ENCODE peak calls at places on chromosome 19, in seven cellular contexts. One of them, this sample, is unnamed.

GRCh38 chr19:48569814-48570213 is 17.8 kb downstream of the SULT2B1 start:
- DNase-seq in epithelial cell of proximal tubule: no peak
- DNase-seq in cardiac fibroblast: no peak
- DNase-seq in activated naive CD4-positive, alpha-beta T cell: no peak
- DNase-seq in COR-L47: no peak
- DNase-seq in left cardiac atrium: no peak
- DNase-seq in esophagus squamous epithelium: no peak
- DNase-seq in this sample: no peak

GRCh38 chr19:17686027-17686511 is 2.1 kb downstream of the UNC13A start:
- DNase-seq in epithelial cell of proximal tubule: no peak
- DNase-seq in cardiac fibroblast: no peak
- DNase-seq in activated naive CD4-positive, alpha-beta T cell: no peak
- DNase-seq in COR-L47: no peak
- DNase-seq in left cardiac atrium: peak; percentile 34
- DNase-seq in esophagus squamous epithelium: no peak
- DNase-seq in this sample: no peak

GRCh38 chr19:40264314-40265054 is 20.7 kb downstream of the AKT2 start:
- DNase-seq in epithelial cell of proximal tubule: no peak
- DNase-seq in cardiac fibroblast: no peak
- DNase-seq in activated naive CD4-positive, alpha-beta T cell: no peak
- DNase-seq in COR-L47: no peak
- DNase-seq in left cardiac atrium: no peak
- DNase-seq in esophagus squamous epithelium: no peak
- DNase-seq in this sample: no peak

GRCh38 chr19:49487277-49488045 is at the start of gene RPL13A:
- DNase-seq in epithelial cell of proximal tubule: peak; percentile 90
- DNase-seq in cardiac fibroblast: peak; percentile 100
- DNase-seq in activated naive CD4-positive, alpha-beta T cell: peak; percentile 99
- DNase-seq in COR-L47: peak; percentile 99
- DNase-seq in left cardiac atrium: peak; percentile 100
- DNase-seq in esophagus squamous epithelium: peak; percentile 95
- DNase-seq in this sample: peak; percentile 97

GRCh38 chr19:1019616-1019961 is 1.3 kb downstream of the TMEM259 start:
- DNase-seq in epithelial cell of proximal tubule: no peak
- DNase-seq in cardiac fibroblast: no peak
- DNase-seq in activated naive CD4-positive, alpha-beta T cell: no peak
- DNase-seq in COR-L47: no peak
- DNase-seq in left cardiac atrium: no peak
- DNase-seq in esophagus squamous epithelium: no peak
- DNase-seq in this sample: no peak

GRCh38 chr19:38900220-38900629 is 456 bp downstream of the NFKBIB start:
- DNase-seq in epithelial cell of proximal tubule: no peak
- DNase-seq in cardiac fibroblast: no peak
- DNase-seq in activated naive CD4-positive, alpha-beta T cell: no peak
- DNase-seq in COR-L47: no peak
- DNase-seq in left cardiac atrium: no peak
- DNase-seq in esophagus squamous epithelium: no peak
- DNase-seq in this sample: no peak

GRCh38 chr19:51097166-51097736 is 11.0 kb downstream of the CTU1 start:
- DNase-seq in epithelial cell of proximal tubule: no peak
- DNase-seq in cardiac fibroblast: peak; percentile 71
- DNase-seq in activated naive CD4-positive, alpha-beta T cell: peak; percentile 59
- DNase-seq in COR-L47: peak; percentile 28
- DNase-seq in left cardiac atrium: peak; percentile 72
- DNase-seq in esophagus squamous epithelium: no peak
- DNase-seq in this sample: no peak

GRCh38 chr19:58560921-58561320 is 2.5 kb upstream of the UBE2M start:
- DNase-seq in epithelial cell of proximal tubule: no peak
- DNase-seq in cardiac fibroblast: no peak
- DNase-seq in activated naive CD4-positive, alpha-beta T cell: no peak
- DNase-seq in COR-L47: no peak
- DNase-seq in left cardiac atrium: no peak
- DNase-seq in esophagus squamous epithelium: no peak
- DNase-seq in this sample: no peak

GRCh38 chr19:53537523-53538377 is at the start of gene ZNF331:
- DNase-seq in epithelial cell of proximal tubule: no peak
- DNase-seq in cardiac fibroblast: peak; percentile 75
- DNase-seq in activated naive CD4-positive, alpha-beta T cell: peak; percentile 85
- DNase-seq in COR-L47: peak; percentile 26
- DNase-seq in left cardiac atrium: peak; percentile 89
- DNase-seq in esophagus squamous epithelium: peak; percentile 45
- DNase-seq in this sample: no peak

GRCh38 chr19:5222821-5223321 is 117.7 kb downstream of the PTPRS start:
- DNase-seq in epithelial cell of proximal tubule: no peak
- DNase-seq in cardiac fibroblast: no peak
- DNase-seq in activated naive CD4-positive, alpha-beta T cell: no peak
- DNase-seq in COR-L47: no peak
- DNase-seq in left cardiac atrium: no peak
- DNase-seq in esophagus squamous epithelium: no peak
- DNase-seq in this sample: no peak

GRCh38 chr19:2081873-2082810 is 14.0 kb downstream of the MOB3A start:
- DNase-seq in epithelial cell of proximal tubule: no peak
- DNase-seq in cardiac fibroblast: no peak
- DNase-seq in activated naive CD4-positive, alpha-beta T cell: no peak
- DNase-seq in COR-L47: no peak
- DNase-seq in left cardiac atrium: no peak
- DNase-seq in esophagus squamous epithelium: no peak
- DNase-seq in this sample: no peak

GRCh38 chr19:51259348-51260245 is 8.7 kb downstream of the SIGLECL1 start:
- DNase-seq in epithelial cell of proximal tubule: no peak
- DNase-seq in cardiac fibroblast: peak; percentile 54
- DNase-seq in activated naive CD4-positive, alpha-beta T cell: no peak
- DNase-seq in COR-L47: peak; percentile 18
- DNase-seq in left cardiac atrium: no peak
- DNase-seq in esophagus squamous epithelium: no peak
- DNase-seq in this sample: no peak

GRCh38 chr19:13401388-13401787 is 104.9 kb downstream of the CACNA1A start:
- DNase-seq in epithelial cell of proximal tubule: peak; percentile 43
- DNase-seq in cardiac fibroblast: peak; percentile 76
- DNase-seq in activated naive CD4-positive, alpha-beta T cell: no peak
- DNase-seq in COR-L47: no peak
- DNase-seq in left cardiac atrium: no peak
- DNase-seq in esophagus squamous epithelium: no peak
- DNase-seq in this sample: no peak

GRCh38 chr19:55389386-55390317 is 3.9 kb downstream of the RPL28 start:
- DNase-seq in epithelial cell of proximal tubule: no peak
- DNase-seq in cardiac fibroblast: no peak
- DNase-seq in activated naive CD4-positive, alpha-beta T cell: no peak
- DNase-seq in COR-L47: no peak
- DNase-seq in left cardiac atrium: no peak
- DNase-seq in esophagus squamous epithelium: no peak
- DNase-seq in this sample: no peak

GRCh38 chr19:8144273-8144672 is 5.1 kb downstream of the FBN3 start:
- DNase-seq in epithelial cell of proximal tubule: no peak
- DNase-seq in cardiac fibroblast: no peak
- DNase-seq in activated naive CD4-positive, alpha-beta T cell: no peak
- DNase-seq in COR-L47: no peak
- DNase-seq in left cardiac atrium: no peak
- DNase-seq in esophagus squamous epithelium: no peak
- DNase-seq in this sample: no peak

GRCh38 chr19:41746593-41747227 is 8.6 kb upstream of the CEACAM6 start:
- DNase-seq in epithelial cell of proximal tubule: no peak
- DNase-seq in cardiac fibroblast: peak; percentile 71
- DNase-seq in activated naive CD4-positive, alpha-beta T cell: peak; percentile 8
- DNase-seq in COR-L47: peak; percentile 71
- DNase-seq in left cardiac atrium: no peak
- DNase-seq in esophagus squamous epithelium: no peak
- DNase-seq in this sample: no peak

GRCh38 chr19:58409010-58409790 is 751 bp downstream of the ZNF584 start:
- DNase-seq in epithelial cell of proximal tubule: no peak
- DNase-seq in cardiac fibroblast: no peak
- DNase-seq in activated naive CD4-positive, alpha-beta T cell: no peak
- DNase-seq in COR-L47: peak; percentile 32
- DNase-seq in left cardiac atrium: no peak
- DNase-seq in esophagus squamous epithelium: no peak
- DNase-seq in this sample: no peak

GRCh38 chr19:38730731-38731589 is 13.3 kb downstream of the CAPN12 start:
- DNase-seq in epithelial cell of proximal tubule: no peak
- DNase-seq in cardiac fibroblast: no peak
- DNase-seq in activated naive CD4-positive, alpha-beta T cell: no peak
- DNase-seq in COR-L47: no peak
- DNase-seq in left cardiac atrium: peak; percentile 19
- DNase-seq in esophagus squamous epithelium: no peak
- DNase-seq in this sample: no peak

GRCh38 chr19:27974082-27974513 is 1238.9 kb downstream of the UQCRFS1 start:
- DNase-seq in epithelial cell of proximal tubule: no peak
- DNase-seq in cardiac fibroblast: peak; percentile 45
- DNase-seq in activated naive CD4-positive, alpha-beta T cell: no peak
- DNase-seq in COR-L47: no peak
- DNase-seq in left cardiac atrium: peak; percentile 27
- DNase-seq in esophagus squamous epithelium: no peak
- DNase-seq in this sample: no peak

GRCh38 chr19:44694184-44694579 is 4.8 kb upstream of the CEACAM16 start:
- DNase-seq in epithelial cell of proximal tubule: no peak
- DNase-seq in cardiac fibroblast: peak; percentile 19
- DNase-seq in activated naive CD4-positive, alpha-beta T cell: no peak
- DNase-seq in COR-L47: no peak
- DNase-seq in left cardiac atrium: no peak
- DNase-seq in esophagus squamous epithelium: no peak
- DNase-seq in this sample: no peak

GRCh38 chr19:18329035-18329376 is 6.1 kb upstream of the LSM4 start:
- DNase-seq in epithelial cell of proximal tubule: no peak
- DNase-seq in cardiac fibroblast: no peak
- DNase-seq in activated naive CD4-positive, alpha-beta T cell: no peak
- DNase-seq in COR-L47: no peak
- DNase-seq in left cardiac atrium: no peak
- DNase-seq in esophagus squamous epithelium: no peak
- DNase-seq in this sample: no peak

GRCh38 chr19:58474997-58475713 is 997 bp upstream of the ZNF446 start:
- DNase-seq in epithelial cell of proximal tubule: no peak
- DNase-seq in cardiac fibroblast: no peak
- DNase-seq in activated naive CD4-positive, alpha-beta T cell: no peak
- DNase-seq in COR-L47: no peak
- DNase-seq in left cardiac atrium: no peak
- DNase-seq in esophagus squamous epithelium: no peak
- DNase-seq in this sample: no peak

This sample was measured in BJ.